ENCODE peak calls at places on chromosomes 5 and 9, in nine cellular contexts. P is right lobe of liver; O is IMR-90; A is mucosa of descending colon; G is breast epithelium; K is left lung; L is body of pancreas; R is CD8-positive, alpha-beta memory T cell; M is DND-41. U is an unnamed sample. For H3K4me1, the result is how much of the 10 kb centered on the place peaks cover.

GRCh38 chr5:137072376-137073174 is 426.6 kb downstream of the SPOCK1 start:
- DNase-seq in P (no peak), O (no peak), A (no peak), G (no peak), K (no peak), L (no peak), R (no peak), M (no peak), U (no peak)

GRCh38 chr5:158718738-158719505 is 380.8 kb downstream of the EBF1 start:
- DNase-seq in P (no peak), O (peak), A (no peak), G (no peak), K (no peak), L (no peak), R (no peak), M (no peak), U (no peak)

GRCh38 chr9:21958833-21959232 is 35.4 kb downstream of the CDKN2A start:
- DNase-seq in P (no peak), O (no peak), A (no peak), G (no peak), K (no peak), L (no peak), R (no peak), M (no peak), U (no peak)

GRCh38 chr5:13708906-13709305 is 235.6 kb downstream of the DNAH5 start:
- DNase-seq in P (no peak), O (peak), A (no peak), G (no peak), K (no peak), L (no peak), R (no peak), M (no peak), U (no peak)

GRCh38 chr5:77080905-77081304 is 6.2 kb downstream of the ZBED3 start:
- DNase-seq in P (no peak), O (no peak), A (no peak), G (no peak), K (no peak), L (no peak), R (no peak), M (no peak), U (no peak)

GRCh38 chr9:138068601-138069035 is 191.0 kb downstream of the CACNA1B start:
- DNase-seq in P (no peak), O (no peak), A (no peak), G (peak), K (no peak), L (no peak), R (no peak), M (no peak), U (no peak)

GRCh38 chr9:7570107-7570720 is 229.4 kb downstream of the DMAC1 start:
- DNase-seq in P (peak), O (peak), A (no peak), G (peak), K (no peak), L (peak), R (peak), M (peak), U (peak)

GRCh38 chr5:120613729-120614128 is 149.6 kb downstream of the PRR16 start:
- DNase-seq in P (no peak), O (no peak), A (no peak), G (no peak), K (no peak), L (no peak), R (no peak), M (no peak), U (no peak)

GRCh38 chr9:110949081-110949480 is 89.2 kb downstream of the LPAR1 start:
- DNase-seq in P (no peak), O (no peak), A (no peak), G (no peak), K (no peak), L (no peak), R (no peak), M (no peak), U (no peak)

GRCh38 chr5:83589786-83590185 is 118.2 kb downstream of the VCAN start:
- DNase-seq in P (no peak), O (no peak), A (no peak), G (no peak), K (no peak), L (no peak), R (no peak), M (no peak), U (no peak)

GRCh38 chr5:169404223-169404622 is 103.3 kb upstream of the SLIT3 start:
- DNase-seq in P (no peak), O (no peak), A (no peak), G (no peak), K (no peak), L (no peak), R (no peak), M (no peak), U (no peak)

GRCh38 chr9:129398101-129398795 is 220.2 kb upstream of the IER5L start:
- DNase-seq in P (no peak), O (no peak), A (no peak), G (no peak), K (peak), L (no peak), R (no peak), M (no peak), U (no peak)

DNA sequence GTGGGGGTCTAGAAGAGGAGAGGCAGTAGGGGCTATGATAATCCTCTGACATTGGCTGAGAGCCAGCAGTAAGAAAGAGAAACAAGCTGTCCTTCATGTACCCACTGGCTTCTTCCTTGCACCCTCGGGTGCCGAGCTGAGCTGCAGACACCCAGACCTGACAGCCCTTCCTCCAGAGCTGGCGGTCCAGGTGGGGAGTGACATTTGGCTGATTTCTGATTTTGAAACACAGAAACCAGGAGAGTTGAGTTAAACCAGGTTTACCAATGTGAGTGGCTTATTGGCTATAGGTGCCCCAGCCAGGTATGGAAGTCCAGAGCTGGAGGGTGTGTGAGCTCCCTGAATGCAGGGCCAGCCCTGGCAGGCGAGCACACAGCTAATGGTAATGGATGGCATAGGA is 59.2 kb downstream of the GADD45G start:
- DNase-seq in P (no peak), O (no peak), A (no peak), G (no peak), K (no peak), L (no peak), R (no peak), M (no peak), U (no peak)
- H3K4me1 ChIP-seq in P (half or more), O (under half), A (half or more), G (under half), K (half or more), L (half or more), R (under half), M (under half), U (under half)

GRCh38 chr5:10702040-10702629 is 58.9 kb downstream of the DAP start:
- DNase-seq in P (no peak), O (peak), A (no peak), G (no peak), K (no peak), L (peak), R (no peak), M (no peak), U (no peak)
- H3K4me1 ChIP-seq in P (under half), O (under half), A (under half), G (under half), K (under half), L (half or more), R (under half), M (under half), U (under half)

DNA sequence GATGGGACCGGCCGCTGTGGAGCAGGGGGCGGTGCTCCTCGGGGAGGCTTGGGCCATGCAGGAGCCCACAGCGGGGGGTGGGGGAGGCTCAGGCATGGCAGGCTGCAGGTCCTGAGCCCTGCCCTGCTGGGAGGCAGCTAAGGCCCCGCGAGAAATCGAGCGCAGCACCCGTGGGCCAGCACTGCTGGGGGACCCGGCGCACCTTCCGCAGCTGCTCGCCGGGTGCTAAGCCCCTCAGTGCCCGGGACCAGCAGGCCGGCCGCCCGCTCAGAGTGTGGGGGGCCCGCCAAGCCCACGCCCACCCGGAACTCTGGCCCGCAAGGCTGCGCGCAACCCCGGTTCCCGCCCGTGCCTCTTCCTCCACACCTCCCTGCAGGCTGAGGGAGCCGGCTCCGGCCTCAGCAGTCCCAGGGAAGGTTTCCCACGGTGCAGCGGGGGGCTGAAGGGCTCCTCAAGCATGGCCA is 131.5 kb downstream of the SNX18 start:
- DNase-seq in P (no peak), O (no peak), A (no peak), G (no peak), K (peak), L (no peak), R (no peak), M (no peak), U (no peak)
- H3K4me1 ChIP-seq in P (under half), O (under half), A (under half), G (under half), K (under half), L (under half), R (under half), M (under half), U (under half)

GRCh38 chr9:130856474-130856873 is 21.4 kb downstream of the ABL1 start:
- DNase-seq in P (no peak), O (no peak), A (no peak), G (no peak), K (no peak), L (no peak), R (no peak), M (no peak), U (no peak)
- H3K4me1 ChIP-seq in P (under half), O (under half), A (under half), G (under half), K (under half), L (under half), R (under half), M (under half), U (under half)

GRCh38 chr9:38033956-38034355 is 35.1 kb downstream of the SHB start:
- DNase-seq in P (no peak), O (no peak), A (no peak), G (no peak), K (no peak), L (no peak), R (no peak), M (no peak), U (no peak)

GRCh38 chr9:38037981-38038306 is 31.1 kb downstream of the SHB start:
- DNase-seq in P (no peak), O (no peak), A (no peak), G (no peak), K (no peak), L (no peak), R (no peak), M (no peak), U (no peak)

GRCh38 chr9:38035873-38036272 is 33.2 kb downstream of the SHB start:
- DNase-seq in P (no peak), O (peak), A (no peak), G (no peak), K (peak), L (no peak), R (no peak), M (no peak), U (no peak)

GRCh38 chr9:38038307-38039089 is 30.5 kb downstream of the SHB start:
- DNase-seq in P (no peak), O (no peak), A (no peak), G (no peak), K (no peak), L (no peak), R (no peak), M (no peak), U (no peak)

GRCh38 chr9:38036359-38037084 is 32.5 kb downstream of the SHB start:
- DNase-seq in P (no peak), O (peak), A (no peak), G (peak), K (no peak), L (no peak), R (no peak), M (no peak), U (no peak)
- H3K4me1 ChIP-seq in P (half or more), O (half or more), A (under half), G (under half), K (half or more), L (half or more), R (under half), M (under half), U (under half)